ENCODE peak calls at places on chromosomes 11 and 22, in six cellular contexts. I is left kidney; Q is T-helper 1 cell; W is stimulated activated CD8-positive, alpha-beta memory T cell treated with anti-CD3 and anti-CD28 coated beads, Interleukin-15, amount 100 ng/mL, for 4 hours; V is pulmonary artery endothelial cell; R is WTC11. U is an unnamed sample.

GRCh38 chr11:114612686-114613085 is 17.1 kb upstream of the NXPE4 start:
- DNase-seq in I (no peak), Q (no peak), W (no peak), V (no peak), R (no peak), U (no peak)

GRCh38 chr11:121534131-121535093 is 81.6 kb upstream of the SORL1-AS1 start:
- DNase-seq in I (peak), Q (no peak), W (no peak), V (no peak), R (no peak), U (no peak)

GRCh38 chr11:1125803-1126202 is 31.9 kb upstream of the MUC5AC start:
- DNase-seq in I (no peak), Q (no peak), W (no peak), V (no peak), R (no peak), U (no peak)

GRCh38 chr11:35488117-35488516 is 37.3 kb downstream of the PAMR1 start:
- DNase-seq in I (no peak), Q (no peak), W (no peak), V (no peak), R (no peak), U (no peak)

GRCh38 chr11:105447936-105448702 is 161.8 kb upstream of the GRIA4 start:
- DNase-seq in I (no peak), Q (no peak), W (no peak), V (no peak), R (no peak), U (peak)

GRCh38 chr22:31618471-31619176 is 43.4 kb downstream of the PISD start:
- DNase-seq in I (no peak), Q (no peak), W (no peak), V (no peak), R (no peak), U (no peak)

GRCh38 chr22:20970939-20971657 is 4.0 kb downstream of the AIFM3 start:
- DNase-seq in I (no peak), Q (no peak), W (no peak), V (no peak), R (no peak), U (peak)

GRCh38 chr11:10628506-10629236 is 60.2 kb upstream of the LYVE1 start:
- DNase-seq in I (no peak), Q (peak), W (no peak), V (no peak), R (no peak), U (no peak)

GRCh38 chr11:131584694-131585592 is 214.5 kb downstream of the NTM start:
- DNase-seq in I (no peak), Q (no peak), W (no peak), V (no peak), R (peak), U (peak)

GRCh38 chr11:111441443-111441842 is 62.4 kb upstream of the POU2AF1 start:
- DNase-seq in I (no peak), Q (no peak), W (no peak), V (no peak), R (no peak), U (no peak)

GRCh38 chr11:57775474-57775873 is 13.9 kb downstream of the CTNND1 start:
- DNase-seq in I (no peak), Q (no peak), W (no peak), V (no peak), R (no peak), U (no peak)

GRCh38 chr11:97259434-97259833 is 869.6 kb downstream of the JRKL start:
- DNase-seq in I (no peak), Q (no peak), W (no peak), V (no peak), R (no peak), U (peak)

GRCh38 chr22:46088541-46089311 is 61.6 kb upstream of the PPARA start:
- DNase-seq in I (no peak), Q (no peak), W (no peak), V (peak), R (no peak), U (no peak)

GRCh38 chr11:65429069-65429681 is 6.6 kb downstream of the NEAT1 start:
- DNase-seq in I (no peak), Q (no peak), W (no peak), V (no peak), R (no peak), U (peak)

GRCh38 chr11:84673753-84674152 is 953.4 kb downstream of the DLG2 start:
- DNase-seq in I (peak), Q (no peak), W (no peak), V (no peak), R (no peak), U (peak)

GRCh38 chr11:110935018-110935640 is 222.9 kb upstream of the ARHGAP20 start:
- DNase-seq in I (no peak), Q (no peak), W (no peak), V (no peak), R (no peak), U (no peak)

GRCh38 chr22:30694171-30694637 is 470 bp upstream of the OSBP2 start:
- DNase-seq in I (peak), Q (peak), W (peak), V (no peak), R (peak), U (peak)

GRCh38 chr22:42462016-42462415 is 29.8 kb upstream of the NFAM1 start:
- DNase-seq in I (no peak), Q (no peak), W (no peak), V (no peak), R (no peak), U (peak)

GRCh38 chr11:120020486-120020885 is 117.4 kb downstream of the TRIM29 start:
- DNase-seq in I (no peak), Q (no peak), W (no peak), V (no peak), R (no peak), U (no peak)

GRCh38 chr22:42300286-42301071 is 30.0 kb upstream of the TCF20 start:
- DNase-seq in I (peak), Q (peak), W (no peak), V (no peak), R (no peak), U (peak)

GRCh38 chr11:1557904-1558831 is 13.9 kb downstream of the DUSP8 start:
- DNase-seq in I (no peak), Q (no peak), W (no peak), V (no peak), R (no peak), U (no peak)

GRCh38 chr11:58567889-58568512 is 7.7 kb downstream of the LPXN start:
- DNase-seq in I (peak), Q (peak), W (peak), V (no peak), R (peak), U (peak)

GRCh38 chr22:44243761-44244160 is 63.0 kb downstream of the PARVG start:
- DNase-seq in I (no peak), Q (no peak), W (no peak), V (no peak), R (no peak), U (no peak)

GRCh38 chr11:78717031-78717430 is 142.4 kb upstream of the NARS2 start:
- DNase-seq in I (peak), Q (no peak), W (no peak), V (no peak), R (no peak), U (no peak)

GRCh38 chr22:29607426-29607825 is 4.0 kb downstream of the NF2 start:
- DNase-seq in I (no peak), Q (no peak), W (no peak), V (no peak), R (no peak), U (no peak)

GRCh38 chr11:36007127-36007824 is 63.4 kb downstream of the LDLRAD3 start:
- DNase-seq in I (peak), Q (no peak), W (no peak), V (no peak), R (no peak), U (peak)

GRCh38 chr11:72411623-72412532 is 22.5 kb downstream of the CLPB start:
- DNase-seq in I (peak), Q (no peak), W (no peak), V (no peak), R (no peak), U (peak)

GRCh38 chr11:83195176-83195531 is 1.6 kb downstream of the ANKRD42 start:
- DNase-seq in I (peak), Q (no peak), W (no peak), V (no peak), R (no peak), U (peak)

GRCh38 chr11:23959466-23959865 is 537.4 kb upstream of the LUZP2 start:
- DNase-seq in I (no peak), Q (no peak), W (no peak), V (no peak), R (no peak), U (peak)

GRCh38 chr22:19693981-19694670 is 20.2 kb upstream of the SEPTIN5 start:
- DNase-seq in I (no peak), Q (no peak), W (no peak), V (no peak), R (no peak), U (no peak)

GRCh38 chr22:50118557-50119168 is 28.9 kb downstream of the MOV10L1 start:
- DNase-seq in I (peak), Q (no peak), W (no peak), V (peak), R (no peak), U (peak)

GRCh38 chr22:30964858-30965257 is 3.7 kb downstream of the MORC2 start:
- DNase-seq in I (no peak), Q (no peak), W (no peak), V (no peak), R (no peak), U (no peak)

GRCh38 chr11:22797081-22797480 is 32.5 kb downstream of the SVIP start:
- DNase-seq in I (no peak), Q (no peak), W (no peak), V (no peak), R (no peak), U (no peak)

GRCh38 chr11:126647735-126648134 is 292.2 kb downstream of the ST3GAL4 start:
- DNase-seq in I (no peak), Q (no peak), W (no peak), V (no peak), R (no peak), U (peak)

U was measured in mesendoderm.